ENCODE peak calls at places on chromosomes 16 and 17, in five cellular contexts. A is GM23248, U is GM23338, H is PC-3, R is MM.1S. C is an unnamed sample.

GRCh38 chr16:86929149-86929871 is 351.0 kb downstream of the FOXL1 start:
- DNase-seq in A (peak; percentile 77), U (no peak), H (no peak), R (no peak), C (no peak)

GRCh38 chr16:50193594-50193993 is 40.5 kb downstream of the TENT4B start:
- DNase-seq in A (peak; percentile 70), U (no peak), H (no peak), R (no peak), C (no peak)

GRCh38 chr17:83195330-83196087 is 116.1 kb downstream of the METRNL start:
- DNase-seq in A (peak; percentile 93), U (no peak), H (no peak), R (no peak), C (no peak)

GRCh38 chr16:22813223-22813945 is 578 bp upstream of the HS3ST2 start:
- DNase-seq in A (peak; percentile 71), U (peak; percentile 93), H (peak; percentile 6), R (no peak), C (no peak)

GRCh38 chr16:55225972-55226542 is 97.9 kb upstream of the IRX6 start:
- DNase-seq in A (no peak), U (no peak), H (no peak), R (peak; percentile 62), C (no peak)

GRCh38 chr16:55955439-55955838 is 80.3 kb upstream of the CES5A start:
- DNase-seq in A (no peak), U (no peak), H (no peak), R (no peak), C (no peak)

GRCh38 chr17:59074494-59074893 is 32.2 kb downstream of the TRIM37 start:
- DNase-seq in A (peak; percentile 57), U (no peak), H (no peak), R (no peak), C (no peak)

GRCh38 chr17:67974598-67975066 is 21.6 kb downstream of the C17orf58 start:
- DNase-seq in A (no peak), U (peak; percentile 97), H (no peak), R (no peak), C (no peak)

GRCh38 chr17:32323784-32324590 is 18.0 kb downstream of the C17orf75 start:
- DNase-seq in A (peak; percentile 61), U (no peak), H (peak; percentile 5), R (peak; percentile 61), C (no peak)

GRCh38 chr16:24309222-24309905 is 53.2 kb downstream of the CACNG3 start:
- DNase-seq in A (peak; percentile 31), U (no peak), H (peak; percentile 77), R (no peak), C (peak; percentile 36)

GRCh38 chr16:84735846-84736586 is 36.2 kb downstream of the USP10 start:
- DNase-seq in A (no peak), U (no peak), H (peak; percentile 45), R (no peak), C (peak; percentile 70)

GRCh38 chr16:31052131-31052530 is 18.8 kb downstream of the STX4 start:
- DNase-seq in A (peak; percentile 97), U (no peak), H (peak; percentile 91), R (no peak), C (peak; percentile 93)

GRCh38 chr16:62794724-62795123 is 758.5 kb upstream of the CDH8 start:
- DNase-seq in A (no peak), U (no peak), H (no peak), R (no peak), C (no peak)

GRCh38 chr17:7260601-7261376 is 1.5 kb downstream of the CLDN7 start:
- DNase-seq in A (peak; percentile 58), U (peak; percentile 94), H (peak; percentile 70), R (no peak), C (peak; percentile 91)

GRCh38 chr16:49854227-49855203 is 1.4 kb downstream of the ZNF423 start:
- DNase-seq in A (peak; percentile 20), U (peak; percentile 74), H (no peak), R (peak; percentile 8), C (no peak)

GRCh38 chr16:10576390-10577304 is 3.8 kb downstream of the EMP2 start:
- DNase-seq in A (peak; percentile 31), U (no peak), H (no peak), R (no peak), C (no peak)

GRCh38 chr16:27264151-27264550 is 4.4 kb downstream of the NSMCE1 start:
- DNase-seq in A (peak; percentile 83), U (no peak), H (peak; percentile 86), R (no peak), C (peak; percentile 76)

GRCh38 chr16:51326131-51326856 is 175.2 kb upstream of the SALL1 start:
- DNase-seq in A (peak; percentile 91), U (no peak), H (no peak), R (no peak), C (no peak)

GRCh38 chr16:1105888-1106620 is 10.0 kb upstream of the C1QTNF8 start:
- DNase-seq in A (peak; percentile 81), U (peak; percentile 85), H (peak; percentile 64), R (no peak), C (no peak)

GRCh38 chr17:67105213-67105612 is 60.9 kb downstream of the CACNG1 start:
- DNase-seq in A (peak; percentile 87), U (no peak), H (no peak), R (no peak), C (no peak)

GRCh38 chr16:83936581-83937165 is 16.4 kb upstream of the OSGIN1 start:
- DNase-seq in A (no peak), U (no peak), H (no peak), R (no peak), C (no peak)

GRCh38 chr16:81532491-81533174 is 88.0 kb downstream of the CMIP start:
- DNase-seq in A (no peak), U (no peak), H (no peak), R (no peak), C (no peak)

GRCh38 chr16:81530296-81530721 is 85.7 kb downstream of the CMIP start:
- DNase-seq in A (no peak), U (no peak), H (no peak), R (no peak), C (peak; percentile 60)

GRCh38 chr16:81533175-81533507 is 88.5 kb downstream of the CMIP start:
- DNase-seq in A (no peak), U (no peak), H (no peak), R (no peak), C (no peak)

GRCh38 chr16:81531415-81531814 is 86.8 kb downstream of the CMIP start:
- DNase-seq in A (peak; percentile 44), U (no peak), H (no peak), R (no peak), C (peak; percentile 84)

DNA sequence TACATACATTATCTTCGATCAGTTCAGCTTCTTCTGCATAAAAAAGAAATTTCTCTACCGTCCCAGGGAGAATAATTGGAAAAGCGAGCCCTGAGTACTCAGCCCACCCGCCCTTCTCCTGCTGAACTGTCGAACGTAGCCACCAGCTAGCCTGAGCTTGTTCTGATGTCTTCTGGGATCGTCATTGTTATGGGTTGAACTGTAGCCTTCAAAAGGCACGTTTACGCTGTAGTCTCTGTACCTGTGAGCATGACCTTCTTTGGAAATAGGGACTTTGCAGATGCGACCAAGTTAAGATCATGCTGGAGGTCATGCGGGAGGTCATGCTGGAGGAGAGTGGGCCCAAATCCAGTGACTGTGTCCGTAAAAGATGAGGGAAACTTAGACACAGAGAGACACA is 86.2 kb downstream of the CMIP start:
- DNase-seq in A (no peak), U (no peak), H (no peak), R (no peak), C (no peak)
- TF ChIP-seq EZH2 in A (no peak), U (no peak), H (no peak), R (no peak), C (no peak)

DNA sequence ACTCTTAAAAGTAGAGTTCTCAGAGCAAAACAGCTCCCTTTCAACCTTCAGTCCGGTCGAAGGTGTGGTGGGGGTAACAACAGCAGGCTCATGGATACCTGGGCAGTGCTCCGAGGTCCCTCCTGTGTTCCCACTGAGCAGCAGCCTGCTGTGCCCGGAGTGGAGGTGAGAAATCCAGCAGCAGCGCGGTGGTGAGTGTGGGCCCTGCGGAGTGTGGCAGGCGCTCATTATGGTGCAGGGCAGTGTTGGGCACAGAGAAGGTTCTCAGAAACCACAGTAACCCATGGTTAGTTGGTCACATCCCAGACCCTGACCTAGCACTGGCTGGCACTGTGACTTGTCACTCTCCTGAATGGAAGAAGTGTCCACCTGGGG is 5.0 kb upstream of the P4HB start:
- DNase-seq in A (no peak), U (no peak), H (no peak), R (no peak), C (no peak)
- H3F3A ChIP-seq in A (peaks cover 45% of the 10 kb centered on the region), U (peaks cover 64% of the 10 kb centered on the region), H (peaks cover 22% of the 10 kb centered on the region), R (peaks cover 68% of the 10 kb centered on the region), C (peaks cover 66% of the 10 kb centered on the region)

GRCh38 chr17:39607057-39607850 is 466 bp downstream of the NEUROD2 start:
- DNase-seq in A (no peak), U (peak; percentile 77), H (no peak), R (no peak), C (no peak)

GRCh38 chr17:39603304-39604016 is 4.3 kb downstream of the NEUROD2 start:
- DNase-seq in A (no peak), U (no peak), H (no peak), R (no peak), C (no peak)

GRCh38 chr17:39605492-39606433 is 2.0 kb downstream of the NEUROD2 start:
- DNase-seq in A (no peak), U (peak; percentile 77), H (no peak), R (no peak), C (no peak)

GRCh38 chr17:39606434-39607056 is 1.2 kb downstream of the NEUROD2 start:
- DNase-seq in A (no peak), U (peak; percentile 56), H (no peak), R (no peak), C (no peak)

DNA sequence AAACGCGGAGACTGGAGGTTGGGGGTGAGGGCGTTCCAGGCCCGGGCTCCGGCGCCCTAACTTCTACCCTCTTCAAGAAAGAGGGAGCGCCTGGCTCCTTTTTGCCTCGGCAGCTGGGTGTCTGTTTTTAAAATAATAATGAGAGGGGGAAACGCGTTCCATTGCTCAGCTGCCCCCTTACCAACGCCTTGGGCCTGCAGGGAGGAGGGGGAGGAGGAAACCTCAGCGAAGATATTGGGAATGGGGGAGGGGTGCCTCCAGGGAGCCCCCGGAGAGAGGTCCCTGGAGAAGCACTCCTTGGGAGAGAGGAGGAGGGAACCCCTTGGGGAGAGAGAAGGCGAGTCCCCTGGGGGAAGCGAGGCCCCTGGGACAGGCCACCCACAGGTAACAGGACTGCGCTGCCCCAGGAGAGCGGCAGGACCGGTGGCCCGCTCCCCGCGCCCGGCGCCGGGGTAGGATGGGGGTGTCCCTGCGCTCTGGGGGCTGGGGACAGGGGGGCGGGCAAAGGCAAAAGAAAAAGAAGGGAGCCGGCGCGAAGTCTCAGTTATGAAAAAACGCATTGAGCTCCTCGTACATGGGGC is 2.7 kb downstream of the NEUROD2 start:
- DNase-seq in A (no peak), U (peak; percentile 56), H (no peak), R (no peak), C (no peak)
- TF ChIP-seq EZH2 in A (no peak), U (peak; percentile 85), H (peak; percentile 12), R (no peak), C (no peak)

GRCh38 chr17:30920282-30920681 is 1.5 kb upstream of the ADAP2 start:
- DNase-seq in A (peak; percentile 30), U (peak; percentile 67), H (no peak), R (no peak), C (no peak)

GRCh38 chr17:30924341-30924740 is 2.6 kb downstream of the ADAP2 start:
- DNase-seq in A (no peak), U (peak; percentile 24), H (no peak), R (no peak), C (no peak)

GRCh38 chr17:30920683-30921543 is 832 bp upstream of the ADAP2 start:
- DNase-seq in A (peak; percentile 14), U (no peak), H (no peak), R (no peak), C (no peak)

GRCh38 chr17:30922235-30922993 is 669 bp downstream of the ADAP2 start:
- DNase-seq in A (peak; percentile 44), U (peak; percentile 66), H (no peak), R (no peak), C (no peak)

GRCh38 chr17:30921544-30922196 is at the start of gene ADAP2:
- DNase-seq in A (peak; percentile 41), U (peak; percentile 75), H (peak; percentile 36), R (peak; percentile 19), C (no peak)
- H3F3A ChIP-seq in A (no peaks in the 10 kb centered on the region), U (no peaks in the 10 kb centered on the region), H (no peaks in the 10 kb centered on the region), R (no peaks in the 10 kb centered on the region), C (no peaks in the 10 kb centered on the region)

C was measured in PC-9.